ENCODE peak calls at places on chromosome 6, in five cellular contexts. O is HCT116, W is HepG2, Z is SK-N-SH, P is endothelial cell of umbilical vein. M is an unnamed sample.
A peak's percentile ranks its signal among the peaks of the same experiment; 100 is the strongest.

GRCh38 chr6:139965393-139965792 is 590.9 kb upstream of the CITED2 start:
- DNase-seq in P (peak; percentile 25), Z (no peak), W (no peak), O (no peak), M (peak; percentile 27)

GRCh38 chr6:82006027-82006738 is 241.4 kb downstream of the IBTK start:
- DNase-seq in Z (peak; percentile 7), P (no peak), O (no peak), W (peak; percentile 57), M (peak; percentile 63)

GRCh38 chr6:3850451-3851203 is 1.5 kb downstream of the FAM50B start:
- DNase-seq in P (no peak), Z (no peak), W (no peak), O (no peak), M (no peak)

GRCh38 chr6:39440039-39440426 is 117.5 kb upstream of the KCNK16 start:
- DNase-seq in P (no peak), W (no peak), O (no peak), Z (no peak), M (no peak)

GRCh38 chr6:143963158-143963919 is 44.7 kb downstream of the PLAGL1 start:
- DNase-seq in W (no peak), O (no peak), Z (no peak), P (no peak), M (peak; percentile 56)

GRCh38 chr6:89217308-89217999 is at the start of gene GABRR1:
- DNase-seq in Z (no peak), P (no peak), O (no peak), W (no peak), M (peak; percentile 17)

GRCh38 chr6:38095054-38095453 is 275.5 kb downstream of the ZFAND3 start:
- DNase-seq in Z (no peak), O (no peak), W (peak; percentile 26), P (no peak), M (no peak)

GRCh38 chr6:111423960-111424846 is 58.8 kb downstream of the REV3L start:
- DNase-seq in W (no peak), P (peak; percentile 81), Z (peak; percentile 63), O (no peak), M (no peak)

GRCh38 chr6:148223424-148223842 is 119.2 kb upstream of the SASH1 start:
- DNase-seq in Z (no peak), W (no peak), O (no peak), P (peak; percentile 28), M (no peak)

GRCh38 chr6:149128489-149129145 is 188.9 kb upstream of the TAB2 start:
- DNase-seq in O (no peak), P (peak; percentile 21), W (no peak), Z (no peak), M (no peak)

GRCh38 chr6:91669154-91669903 is 1082.5 kb upstream of the MAP3K7 start:
- DNase-seq in W (no peak), P (no peak), O (no peak), Z (no peak), M (no peak)

GRCh38 chr6:134739299-134740090 is 210.4 kb downstream of the ALDH8A1 start:
- DNase-seq in Z (no peak), O (no peak), P (peak; percentile 14), W (no peak), M (no peak)

GRCh38 chr6:28383235-28384142 is 16.1 kb downstream of the ZSCAN12 start:
- DNase-seq in O (peak; percentile 82), W (peak; percentile 93), P (peak; percentile 93), Z (peak; percentile 50), M (peak; percentile 98)

GRCh38 chr6:140897804-140898573 is 1234.7 kb upstream of the GJE1 start:
- DNase-seq in P (no peak), O (peak; percentile 67), W (peak; percentile 85), Z (no peak), M (no peak)

GRCh38 chr6:29301401-29301800 is at the start of gene OR14J1:
- DNase-seq in P (no peak), O (no peak), W (no peak), Z (no peak), M (no peak)

GRCh38 chr6:21828689-21829088 is 235.1 kb downstream of the SOX4 start:
- DNase-seq in P (no peak), W (no peak), Z (no peak), O (no peak), M (no peak)

GRCh38 chr6:21827425-21828192 is 234.1 kb downstream of the SOX4 start:
- DNase-seq in W (no peak), Z (no peak), O (no peak), P (no peak), M (no peak)

GRCh38 chr6:21831531-21832291 is 238.2 kb downstream of the SOX4 start:
- DNase-seq in P (no peak), Z (no peak), O (no peak), W (no peak), M (no peak)

GRCh38 chr6:21826460-21826859 is 232.9 kb downstream of the SOX4 start:
- DNase-seq in W (no peak), Z (no peak), P (no peak), O (no peak), M (no peak)

DNA sequence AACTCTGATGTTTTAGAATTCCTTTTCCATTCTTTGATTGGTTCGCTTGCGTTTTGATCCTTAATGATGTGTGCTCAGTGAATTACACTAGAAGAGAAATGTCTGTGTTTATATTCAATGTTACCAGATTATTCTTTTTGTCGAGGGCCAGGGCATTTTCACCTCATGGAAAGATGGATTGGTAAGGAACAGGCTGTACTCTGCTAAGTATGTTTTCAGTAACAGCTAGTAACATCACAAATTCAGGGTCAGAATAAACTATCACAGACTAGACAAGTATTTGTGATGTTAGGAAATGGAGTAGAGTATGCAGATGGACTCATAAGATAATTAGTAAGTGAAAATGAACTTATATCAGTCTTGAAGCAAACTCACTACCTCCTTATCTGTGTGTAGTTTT is 235.6 kb downstream of the SOX4 start:
- DNase-seq in P (no peak), W (no peak), Z (no peak), O (no peak), M (no peak)
- TF ChIP-seq POLR2AphosphoS5 in P (no peak), W (no peak), Z (no peak), O (no peak), M (no peak)

DNA sequence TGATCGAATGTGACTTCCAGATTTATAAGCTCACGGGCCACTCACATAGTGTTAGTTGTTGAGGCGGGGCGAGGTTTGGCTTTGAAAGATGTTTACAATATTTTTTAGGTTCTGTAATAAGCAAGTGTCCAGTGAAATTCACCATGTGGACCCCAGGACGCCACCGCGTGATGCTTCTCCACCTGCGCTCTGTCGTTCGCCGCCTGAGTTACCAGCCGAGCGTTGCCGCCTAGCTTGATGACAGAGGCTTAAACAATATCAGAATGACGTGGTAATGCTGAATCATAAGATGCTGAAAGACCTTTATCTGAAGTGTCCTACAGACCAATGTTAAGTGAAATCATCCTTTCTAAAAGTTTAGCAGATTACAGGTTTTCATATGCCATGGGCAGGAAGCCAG is 241.0 kb downstream of the MYLK4 start:
- DNase-seq in W (no peak), Z (no peak), O (no peak), P (no peak), M (no peak)
- H3K4me2 ChIP-seq in W (no peak overlapping the region), Z (no peak overlapping the region), O (no peak overlapping the region), P (no peak overlapping the region), M (no peak overlapping the region)

DNA sequence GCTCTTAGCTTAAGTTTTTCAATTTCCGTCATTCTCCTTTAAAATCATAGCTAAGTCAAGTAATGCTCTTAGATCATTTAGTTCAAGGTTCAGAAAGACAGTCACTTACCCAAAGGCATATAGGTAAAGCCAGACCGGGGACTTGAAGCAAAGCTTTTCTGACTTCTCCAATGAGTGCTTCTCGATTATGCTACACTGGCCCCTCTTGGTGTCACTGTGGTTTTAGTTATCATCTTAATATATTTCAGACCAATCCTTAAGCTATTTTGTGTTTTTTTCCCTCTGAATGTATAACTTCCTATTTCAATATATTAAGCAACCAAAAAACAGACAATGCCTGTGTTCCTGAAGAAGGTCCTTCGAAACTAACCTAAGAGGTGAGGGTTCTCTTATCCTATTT is 3.8 kb downstream of the PRDM1 start:
- DNase-seq in P (no peak), W (no peak), O (no peak), Z (no peak), M (no peak)
- H3K4me3 ChIP-seq in P (no peak overlapping the region), W (no peak overlapping the region), O (no peak overlapping the region), Z (no peak overlapping the region), M (no peak overlapping the region)

DNA sequence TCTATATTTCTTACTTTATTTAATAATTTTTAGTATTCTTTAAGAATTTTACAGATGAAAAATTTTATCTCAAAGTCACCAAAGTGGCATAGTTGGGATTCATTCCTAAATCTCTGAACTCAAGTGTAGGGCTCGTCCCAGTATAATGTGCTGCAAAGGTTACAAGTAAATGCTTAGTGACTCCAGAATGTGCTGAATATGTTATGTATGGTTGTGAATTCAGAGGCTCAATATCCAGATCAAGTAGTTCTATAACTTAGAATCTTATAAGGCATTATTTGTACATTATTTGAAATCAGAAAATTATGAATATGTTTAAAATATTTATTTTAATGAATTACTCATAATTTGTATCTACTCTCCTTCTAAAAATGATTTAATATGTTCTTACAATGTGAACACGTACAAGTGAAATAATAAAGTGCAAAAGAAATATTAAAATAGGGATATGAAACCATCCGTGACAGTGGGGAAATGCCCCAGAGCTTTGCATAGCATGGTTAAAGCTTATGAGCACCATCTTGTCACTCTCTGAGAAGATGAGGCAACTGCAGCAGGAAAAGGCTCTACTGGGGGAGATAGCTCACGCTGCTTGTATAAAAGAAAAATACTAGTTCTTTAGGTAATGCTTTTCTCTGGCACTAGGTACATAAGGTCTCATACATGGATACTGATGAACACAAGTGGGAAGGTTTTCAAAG is 259.0 kb downstream of the FOXC1 start:
- DNase-seq in Z (no peak), W (no peak), O (no peak), P (no peak), M (no peak)
- TF ChIP-seq POLR2AphosphoS5 in Z (no peak), W (no peak), O (no peak), P (no peak), M (no peak)

DNA sequence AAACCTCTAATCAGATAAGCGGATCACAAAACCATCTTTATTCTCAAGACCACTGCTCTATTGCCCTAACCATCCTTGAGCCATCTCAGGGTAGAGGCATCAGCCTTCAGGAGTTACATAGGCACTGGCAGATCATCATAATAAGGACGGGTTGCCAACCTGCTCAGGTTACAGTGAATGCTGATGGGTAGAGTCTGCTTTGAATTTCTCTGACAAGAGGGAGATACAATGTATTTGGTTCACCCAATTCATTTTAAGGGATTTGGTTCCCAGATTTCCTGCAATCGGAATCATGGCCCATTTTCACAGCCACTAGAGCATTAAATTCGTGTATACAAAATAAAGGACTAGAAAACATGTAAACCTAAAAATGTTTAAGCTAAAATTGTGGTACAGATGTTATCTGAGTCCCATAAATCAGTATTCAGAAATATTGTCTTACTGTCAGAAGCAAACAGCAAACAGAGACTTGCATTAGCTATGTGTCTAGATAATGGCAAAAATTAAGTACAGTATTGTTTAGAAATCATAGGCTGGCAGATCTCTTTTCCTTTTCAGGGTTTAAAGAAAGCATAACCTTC is 41.9 kb upstream of the TMEM170B start:
- DNase-seq in O (no peak), W (no peak), P (no peak), Z (no peak), M (no peak)
- H3K4me2 ChIP-seq in O (peak overlapping the region; percentile 27), W (no peak overlapping the region), P (peak overlapping the region; percentile 51), Z (no peak overlapping the region), M (no peak overlapping the region)

GRCh38 chr6:132751828-132752227 is 5.9 kb downstream of the VNN2 start:
- DNase-seq in P (no peak), W (no peak), O (no peak), Z (no peak), M (no peak)
- H3K4me3 ChIP-seq in P (no peak overlapping the region), W (no peak overlapping the region), O (no peak overlapping the region), Z (no peak overlapping the region), M (no peak overlapping the region)

M was measured in GM23338.